ENCODE peak calls at places on chromosomes 11 and 22, in four cellular contexts. X, W, S and A are unnamed samples.

GRCh38 chr11:124761301-124762021 is 629 bp downstream of the ESAM start:
- DNase-seq in X (no peak), W (peak; percentile 57), S (no peak), A (no peak)

GRCh38 chr22:39266398-39267030 is 21.7 kb upstream of the PDGFB start:
- DNase-seq in X (peak; percentile 76), W (no peak), S (peak; percentile 39), A (no peak)

GRCh38 chr22:37370306-37370979 is 56.8 kb downstream of the ELFN2 start:
- DNase-seq in X (no peak), W (no peak), S (no peak), A (no peak)

GRCh38 chr11:126405374-126405773 is 49.9 kb downstream of the ST3GAL4 start:
- DNase-seq in X (no peak), W (no peak), S (no peak), A (no peak)

GRCh38 chr22:38835888-38836301 is 7.9 kb downstream of the NPTXR start:
- DNase-seq in X (no peak), W (no peak), S (no peak), A (no peak)

GRCh38 chr11:69160296-69161116 is 4.8 kb downstream of the SMIM38 start:
- DNase-seq in X (no peak), W (no peak), S (peak; percentile 48), A (no peak)

GRCh38 chr11:27215471-27216267 is 147.3 kb downstream of the CCDC34 start:
- DNase-seq in X (no peak), W (peak; percentile 46), S (no peak), A (no peak)

GRCh38 chr11:1938343-1939005 is 8.7 kb upstream of the MRPL23 start:
- DNase-seq in X (no peak), W (peak; percentile 45), S (no peak), A (no peak)

GRCh38 chr11:89608234-89608966 is 101.7 kb upstream of the TRIM77 start:
- DNase-seq in X (no peak), W (no peak), S (no peak), A (no peak)

GRCh38 chr11:2186669-2187266 is 15.2 kb upstream of the TH start:
- DNase-seq in X (peak; percentile 59), W (peak; percentile 69), S (peak; percentile 18), A (peak; percentile 76)

GRCh38 chr11:85307381-85307780 is 319.8 kb downstream of the DLG2 start:
- DNase-seq in X (no peak), W (no peak), S (no peak), A (no peak)

GRCh38 chr11:8806974-8807373 is 104.0 kb upstream of the AKIP1 start:
- DNase-seq in X (no peak), W (no peak), S (no peak), A (no peak)

GRCh38 chr22:28867191-28867590 is 16.2 kb upstream of the ZNRF3 start:
- DNase-seq in X (no peak), W (no peak), S (no peak), A (no peak)

GRCh38 chr11:116844722-116845121 is 7.3 kb upstream of the APOA1 start:
- DNase-seq in X (no peak), W (no peak), S (no peak), A (no peak)

GRCh38 chr11:7004482-7004881 is 15.7 kb downstream of the ZNF214 start:
- DNase-seq in X (no peak), W (no peak), S (peak; percentile 16), A (peak; percentile 7)

GRCh38 chr22:27292542-27293298 is 508.8 kb downstream of the MN1 start:
- DNase-seq in X (no peak), W (no peak), S (no peak), A (no peak)

GRCh38 chr22:44437493-44438015 is 60.5 kb downstream of the RTL6 start:
- DNase-seq in X (no peak), W (no peak), S (no peak), A (no peak)

GRCh38 chr22:18031670-18032454 is 7.5 kb upstream of the MICAL3 start:
- DNase-seq in X (no peak), W (no peak), S (no peak), A (peak; percentile 48)

GRCh38 chr11:62477927-62478326 is 59.1 kb downstream of the SCGB1A1 start:
- DNase-seq in X (no peak), W (no peak), S (no peak), A (no peak)

GRCh38 chr11:96228911-96229310 is 114.1 kb downstream of the MAML2 start:
- DNase-seq in X (no peak), W (no peak), S (no peak), A (no peak)

GRCh38 chr22:44618400-44618799 is 83.6 kb upstream of the PRR5 start:
- DNase-seq in X (no peak), W (no peak), S (no peak), A (no peak)

GRCh38 chr22:36409911-36410756 is 22.4 kb upstream of the MYH9 start:
- DNase-seq in X (peak; percentile 97), W (peak; percentile 90), S (peak; percentile 44), A (no peak)

GRCh38 chr22:29145321-29146072 is 60.2 kb upstream of the EMID1 start:
- DNase-seq in X (no peak), W (peak; percentile 46), S (no peak), A (no peak)

GRCh38 chr11:46659908-46660307 is 40.5 kb downstream of the ARHGAP1 start:
- DNase-seq in X (no peak), W (no peak), S (no peak), A (no peak)

GRCh38 chr11:75443043-75443442 is 10.0 kb upstream of the KLHL35 start:
- DNase-seq in X (no peak), W (no peak), S (no peak), A (no peak)

GRCh38 chr11:14499178-14499559 is 442 bp downstream of the COPB1 start:
- DNase-seq in X (peak; percentile 12), W (no peak), S (peak; percentile 53), A (peak; percentile 27)
- TF ChIP-seq JUN in X (no peak), W (no peak), S (no peak), A (no peak)

DNA sequence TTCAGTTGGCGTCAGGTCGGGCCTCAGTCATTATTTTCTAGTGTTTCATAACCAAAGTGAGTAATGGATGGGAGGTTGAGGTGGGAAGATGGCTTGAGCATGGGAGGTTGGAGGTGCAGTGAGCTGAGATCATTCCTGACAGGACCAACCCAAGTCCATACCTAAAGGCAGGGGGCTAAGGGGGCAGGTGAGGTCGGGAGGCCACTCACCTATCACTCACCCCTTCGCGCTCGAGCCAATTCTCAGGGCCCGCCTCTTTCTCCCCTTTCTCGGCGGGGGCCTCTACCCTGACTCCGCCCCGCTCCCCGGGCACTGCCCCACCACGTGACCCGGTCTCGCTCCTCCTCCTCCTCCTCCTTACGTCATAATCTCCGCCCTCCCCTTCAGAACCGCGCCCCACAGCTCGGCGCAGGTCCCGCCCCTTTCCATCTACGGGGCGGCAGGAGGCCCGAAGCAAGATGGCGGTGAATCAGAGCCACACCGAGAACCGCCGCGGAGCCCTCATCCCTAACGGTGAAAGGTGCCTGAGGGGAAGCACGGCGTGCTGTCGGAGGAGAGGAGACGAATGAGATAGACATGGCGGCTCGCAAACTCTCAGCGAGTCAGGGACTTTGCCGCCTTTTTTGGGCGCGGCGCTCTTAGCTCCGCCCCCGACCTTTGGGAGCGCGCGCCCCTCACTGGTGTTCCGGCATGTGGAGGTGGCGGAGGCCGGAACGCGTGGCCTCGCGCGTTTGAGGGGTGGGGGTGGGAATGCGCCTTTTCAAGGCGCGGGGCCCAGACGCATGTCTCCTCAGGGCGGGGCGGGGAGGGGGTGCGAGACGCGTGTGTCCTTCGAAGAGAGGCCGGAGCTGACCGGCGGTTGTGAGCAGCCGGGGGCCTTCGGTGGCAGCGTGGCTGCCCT is at the start of gene WBP2NL:
- DNase-seq in X (no peak), W (no peak), S (peak; percentile 34), A (peak; percentile 90)
- TF ChIP-seq POLR2A in X (no peak), W (no peak), S (no peak), A (peak; percentile 48)

DNA sequence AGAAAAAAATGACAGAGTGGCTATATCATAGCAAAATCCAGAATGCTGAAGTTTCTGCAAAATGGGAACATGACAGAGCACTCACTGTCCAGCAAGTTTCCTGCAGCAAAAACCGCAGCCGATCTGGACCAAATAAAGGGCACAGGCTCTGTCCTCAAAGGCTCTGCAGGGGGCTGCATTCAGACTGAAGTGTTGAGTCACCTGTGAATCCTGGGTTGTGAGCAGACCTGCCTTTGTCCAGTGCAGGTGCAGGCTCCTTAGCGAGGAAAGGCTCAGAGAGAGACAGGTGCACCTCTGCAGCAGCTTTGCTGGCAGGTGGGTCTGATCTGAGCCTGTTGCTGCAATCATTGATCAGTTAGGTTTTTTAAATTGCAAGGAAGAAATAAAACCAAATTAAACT is 29.3 kb upstream of the NFAM1 start:
- DNase-seq in X (no peak), W (no peak), S (no peak), A (no peak)
- TF ChIP-seq CHD2 in X (no peak), W (no peak), S (no peak), A (no peak)

GRCh38 chr11:15346907-15347306 is 232.2 kb downstream of the INSC start:
- DNase-seq in X (no peak), W (no peak), S (no peak), A (no peak)
- TF ChIP-seq JUN in X (no peak), W (no peak), S (no peak), A (no peak)

DNA sequence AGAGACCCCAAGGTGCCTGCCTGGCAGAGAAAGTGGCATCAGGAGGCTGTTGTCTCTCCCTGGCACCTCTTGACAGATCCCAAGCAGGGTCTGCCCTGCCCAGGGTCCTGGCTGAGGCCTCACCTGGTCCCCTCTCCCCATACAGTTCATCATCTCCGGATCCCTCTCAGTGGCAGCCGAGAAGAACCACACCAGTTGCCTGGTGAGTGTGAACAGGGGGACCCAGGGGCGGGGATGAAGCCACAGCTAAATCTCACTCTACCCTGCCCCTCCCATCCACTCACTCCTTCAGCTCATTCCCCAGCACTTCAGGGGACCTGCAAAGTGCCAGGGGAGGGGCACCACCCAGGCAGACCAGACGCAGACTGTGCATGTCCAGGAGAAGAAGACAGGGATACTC is 14.0 kb upstream of the MS4A10 start:
- DNase-seq in X (no peak), W (no peak), S (no peak), A (no peak)
- TF ChIP-seq POLR2A in X (no peak), W (no peak), S (no peak), A (no peak)

DNA sequence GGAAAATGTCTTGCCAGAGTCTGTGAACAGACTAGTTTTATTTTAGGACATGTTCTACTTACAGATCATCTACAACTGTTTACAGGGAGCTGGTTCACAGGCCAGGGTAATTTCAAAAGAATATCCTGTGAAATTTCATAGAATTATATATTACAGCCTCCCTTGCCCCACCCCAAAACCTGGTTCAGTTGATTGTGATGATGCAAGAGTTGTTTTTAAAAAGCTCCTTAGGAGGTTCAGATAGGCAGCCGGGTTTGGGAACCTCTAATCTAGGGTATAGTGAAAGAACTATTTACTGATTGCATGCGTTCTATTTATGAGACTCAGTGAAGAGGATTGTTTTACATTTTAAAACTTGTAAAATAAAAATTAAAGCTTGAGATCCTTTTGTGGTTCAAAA is 12.8 kb downstream of the MED17 start:
- DNase-seq in X (no peak), W (no peak), S (no peak), A (no peak)
- TF ChIP-seq CHD2 in X (no peak), W (no peak), S (no peak), A (no peak)